ENCODE peak calls at places on chromosomes 16 and 17, in four cellular contexts. One of them, this sample, is unnamed.

GRCh38 chr17:60396412-60396811 is 4.5 kb upstream of the USP32 start:
- DNase-seq in prostate gland: no peak
- DNase-seq in IMR-90: no peak
- DNase-seq in GM12891: no peak
- DNase-seq in this sample: no peak

GRCh38 chr17:56595831-56596740 is 2.6 kb downstream of the NOG start:
- DNase-seq in prostate gland: no peak
- DNase-seq in IMR-90: peak
- DNase-seq in GM12891: no peak
- DNase-seq in this sample: peak

GRCh38 chr17:80673152-80673920 is 128.7 kb downstream of the RPTOR start:
- DNase-seq in prostate gland: no peak
- DNase-seq in IMR-90: peak
- DNase-seq in GM12891: no peak
- DNase-seq in this sample: no peak

GRCh38 chr16:9334091-9334490 is 242.6 kb downstream of the HAPSTR1 start:
- DNase-seq in prostate gland: no peak
- DNase-seq in IMR-90: no peak
- DNase-seq in GM12891: no peak
- DNase-seq in this sample: no peak

GRCh38 chr16:49576941-49577340 is 203.3 kb downstream of the C16orf78 start:
- DNase-seq in prostate gland: no peak
- DNase-seq in IMR-90: no peak
- DNase-seq in GM12891: no peak
- DNase-seq in this sample: no peak

GRCh38 chr17:1554751-1555617 is 7.6 kb downstream of the PITPNA start:
- DNase-seq in prostate gland: no peak
- DNase-seq in IMR-90: no peak
- DNase-seq in GM12891: no peak
- DNase-seq in this sample: no peak

GRCh38 chr17:56108811-56109284 is 44.4 kb upstream of the ANKFN1 start:
- DNase-seq in prostate gland: no peak
- DNase-seq in IMR-90: no peak
- DNase-seq in GM12891: no peak
- DNase-seq in this sample: no peak

GRCh38 chr16:4613636-4614570 is 785 bp downstream of the UBALD1 start:
- DNase-seq in prostate gland: no peak
- DNase-seq in IMR-90: peak
- DNase-seq in GM12891: peak
- DNase-seq in this sample: peak

GRCh38 chr16:68737730-68738590 is 868 bp downstream of the CDH1 start:
- DNase-seq in prostate gland: peak
- DNase-seq in IMR-90: no peak
- DNase-seq in GM12891: no peak
- DNase-seq in this sample: no peak

GRCh38 chr17:1043601-1044251 is 46.8 kb downstream of the TIMM22 start:
- DNase-seq in prostate gland: no peak
- DNase-seq in IMR-90: no peak
- DNase-seq in GM12891: no peak
- DNase-seq in this sample: no peak

GRCh38 chr16:21083729-21084268 is 66.8 kb downstream of the DNAH3 start:
- DNase-seq in prostate gland: peak
- DNase-seq in IMR-90: peak
- DNase-seq in GM12891: peak
- DNase-seq in this sample: peak

DNA sequence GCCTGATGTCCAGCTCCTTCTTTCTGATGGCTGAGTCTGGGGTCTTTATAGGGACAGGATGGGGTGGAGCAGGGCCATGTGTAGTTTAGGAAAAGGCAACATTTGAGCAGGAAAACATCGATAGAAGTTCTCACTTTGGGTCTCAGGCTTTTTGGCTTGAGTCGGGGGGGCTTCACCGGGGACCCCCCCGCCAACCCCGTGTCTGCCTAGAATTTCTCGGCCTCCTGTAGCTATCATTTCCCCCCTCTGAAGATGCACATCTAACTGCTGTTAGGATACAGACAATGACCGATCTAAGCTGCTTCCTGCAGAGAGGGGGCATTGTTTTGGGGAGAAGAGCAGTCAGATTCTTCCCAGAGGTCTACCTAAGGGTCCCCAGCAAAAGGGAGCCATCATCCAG is 16.7 kb upstream of the ZNHIT3 start:
- DNase-seq in prostate gland: no peak
- DNase-seq in IMR-90: no peak
- DNase-seq in GM12891: no peak
- DNase-seq in this sample: no peak
- TF ChIP-seq POLR2A in prostate gland: no peak
- TF ChIP-seq POLR2A in IMR-90: no peak
- TF ChIP-seq POLR2A in GM12891: no peak
- TF ChIP-seq POLR2A in this sample: no peak

GRCh38 chr16:29994613-29995329 is 646 bp downstream of the HIRIP3 start:
- DNase-seq in prostate gland: no peak
- DNase-seq in IMR-90: peak
- DNase-seq in GM12891: no peak
- DNase-seq in this sample: no peak

GRCh38 chr16:29995911-29996772 is at the start of gene INO80E:
- DNase-seq in prostate gland: peak
- DNase-seq in IMR-90: peak
- DNase-seq in GM12891: peak
- DNase-seq in this sample: peak

GRCh38 chr16:29993903-29994612 is 1.4 kb downstream of the HIRIP3 start:
- DNase-seq in prostate gland: no peak
- DNase-seq in IMR-90: no peak
- DNase-seq in GM12891: no peak
- DNase-seq in this sample: no peak

GRCh38 chr16:29996773-29997250 is 771 bp downstream of the INO80E start:
- DNase-seq in prostate gland: no peak
- DNase-seq in IMR-90: no peak
- DNase-seq in GM12891: no peak
- DNase-seq in this sample: no peak

DNA sequence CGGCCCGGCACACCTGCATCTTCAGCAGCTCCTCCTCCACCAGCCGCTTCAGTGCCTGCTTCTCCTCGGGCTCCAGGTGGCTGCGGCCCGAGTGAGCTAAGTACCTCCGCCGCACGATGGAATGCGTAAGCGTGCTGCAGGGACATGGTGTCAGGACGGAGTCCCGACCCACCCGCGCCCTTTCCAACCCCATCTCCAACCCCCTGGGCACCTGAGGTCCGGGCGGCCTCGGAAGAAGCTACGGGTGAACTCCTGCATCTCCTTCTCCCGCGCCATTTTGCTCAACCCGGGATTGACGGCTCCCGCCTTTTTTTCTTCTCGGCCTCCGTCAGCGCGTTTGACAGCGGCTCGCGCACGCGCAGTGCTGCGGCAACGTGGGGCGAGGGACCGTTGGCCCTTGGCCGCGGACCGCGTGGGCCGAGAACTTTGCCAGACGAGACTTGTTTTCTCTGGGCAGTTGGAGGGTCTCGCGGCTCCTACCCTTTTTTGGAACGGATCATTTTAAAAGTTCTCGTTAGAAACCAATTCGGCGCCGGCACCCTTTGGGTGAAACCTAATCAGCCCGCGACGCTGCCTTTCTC is at the start of gene HIRIP3:
- DNase-seq in prostate gland: peak
- DNase-seq in IMR-90: peak
- DNase-seq in GM12891: peak
- DNase-seq in this sample: peak
- TF ChIP-seq POLR2A in prostate gland: no peak
- TF ChIP-seq POLR2A in IMR-90: no peak
- TF ChIP-seq POLR2A in GM12891: no peak
- TF ChIP-seq POLR2A in this sample: peak

DNA sequence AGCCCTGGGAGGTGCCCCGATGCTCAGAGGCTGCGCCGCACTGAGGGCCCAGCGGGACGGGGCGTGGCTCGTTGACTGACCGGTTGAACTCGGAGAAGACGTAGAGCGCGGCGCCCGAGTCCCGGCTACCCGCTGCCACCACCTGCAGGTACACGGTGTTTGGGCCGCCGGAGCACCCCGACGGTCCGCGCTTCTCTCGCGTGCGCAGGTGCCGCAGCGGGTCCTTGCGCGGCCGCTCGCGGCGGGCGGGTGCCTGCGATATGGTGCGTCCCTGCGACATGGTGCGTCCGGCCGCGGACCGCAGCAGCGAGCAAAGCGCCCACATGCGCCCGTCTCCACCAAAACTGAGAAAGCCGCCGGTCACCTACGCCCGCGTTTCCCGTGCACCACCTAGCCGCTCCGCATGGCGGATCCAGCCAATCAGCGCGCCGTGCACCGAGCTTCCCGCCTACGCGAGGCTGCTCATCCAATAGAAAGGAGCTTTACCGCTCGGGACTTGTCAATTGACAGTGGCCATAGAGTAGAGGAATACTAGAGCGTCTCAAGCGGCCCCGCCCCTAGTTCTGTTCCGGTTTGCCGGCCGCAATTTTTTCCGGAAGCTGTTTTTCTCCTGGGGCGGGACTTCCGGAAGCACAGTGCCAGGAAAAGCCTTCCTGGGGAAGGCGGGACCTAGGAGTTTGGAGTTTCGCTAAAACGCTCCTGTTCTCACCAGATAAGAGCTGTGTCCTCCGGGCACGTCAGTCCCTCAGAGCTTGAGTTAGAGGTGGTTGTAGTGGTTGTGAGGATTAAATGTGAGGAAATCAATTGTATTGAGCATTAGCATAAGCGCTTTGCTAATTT is at the start of gene ELAC2:
- DNase-seq in prostate gland: peak
- DNase-seq in IMR-90: peak
- DNase-seq in GM12891: peak
- DNase-seq in this sample: peak
- TF ChIP-seq POLR2A in prostate gland: peak
- TF ChIP-seq POLR2A in IMR-90: peak
- TF ChIP-seq POLR2A in GM12891: peak
- TF ChIP-seq POLR2A in this sample: peak

GRCh38 chr17:76270127-76270592 is 5.0 kb downstream of the UBALD2 start:
- DNase-seq in prostate gland: no peak
- DNase-seq in IMR-90: no peak
- DNase-seq in GM12891: no peak
- DNase-seq in this sample: no peak

GRCh38 chr17:76272541-76273434 is 7.6 kb downstream of the UBALD2 start:
- DNase-seq in prostate gland: no peak
- DNase-seq in IMR-90: no peak
- DNase-seq in GM12891: peak
- DNase-seq in this sample: no peak

GRCh38 chr17:76273435-76273921 is 8.3 kb downstream of the UBALD2 start:
- DNase-seq in prostate gland: no peak
- DNase-seq in IMR-90: no peak
- DNase-seq in GM12891: no peak
- DNase-seq in this sample: no peak

GRCh38 chr17:76270770-76271668 is 5.9 kb downstream of the UBALD2 start:
- DNase-seq in prostate gland: no peak
- DNase-seq in IMR-90: no peak
- DNase-seq in GM12891: no peak
- DNase-seq in this sample: no peak

DNA sequence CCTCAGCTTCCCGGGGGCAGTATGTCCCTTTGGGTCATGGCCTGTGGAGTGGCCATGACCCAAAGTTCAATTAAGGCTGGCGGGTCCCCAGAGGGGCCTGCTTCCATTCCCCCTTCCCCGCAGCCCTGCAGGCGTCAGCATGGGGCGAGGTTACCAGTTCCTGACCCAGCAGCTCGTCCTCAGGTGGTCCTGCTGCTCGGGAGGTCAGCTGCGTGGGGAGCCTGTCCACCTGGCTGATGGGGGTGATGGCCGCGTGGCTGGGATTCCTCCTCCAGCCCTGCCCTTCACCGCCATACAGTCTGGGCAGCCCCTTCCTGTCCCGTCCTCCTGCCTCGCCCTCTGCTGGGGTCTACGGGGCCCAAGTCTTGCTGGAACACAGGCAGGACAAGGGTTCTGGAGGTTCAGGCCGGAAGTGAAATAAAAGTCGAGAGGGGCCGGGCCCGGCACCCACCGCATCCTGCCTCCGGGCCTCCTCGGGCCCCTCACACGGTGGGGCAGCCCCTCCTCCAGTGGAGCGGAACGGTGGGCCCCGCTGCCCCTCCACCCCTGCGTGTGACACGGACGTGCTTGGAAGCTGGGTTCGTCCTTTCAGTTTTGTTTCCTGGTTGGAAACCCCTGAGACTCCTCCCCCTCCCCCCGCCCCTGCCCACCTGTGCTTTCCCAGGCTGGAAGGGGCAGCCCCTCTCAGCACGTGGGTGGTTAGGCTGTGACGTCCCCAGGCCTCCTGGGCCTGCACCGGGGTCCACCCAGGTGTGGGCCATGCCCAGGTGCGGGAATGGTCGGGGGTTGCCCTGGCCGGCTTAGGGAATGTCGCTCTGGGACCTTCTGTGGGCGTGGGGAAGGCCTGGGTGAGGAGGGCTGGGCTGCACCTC is 6.8 kb downstream of the UBALD2 start:
- DNase-seq in prostate gland: no peak
- DNase-seq in IMR-90: no peak
- DNase-seq in GM12891: peak
- DNase-seq in this sample: no peak
- TF ChIP-seq POLR2A in prostate gland: peak
- TF ChIP-seq POLR2A in IMR-90: peak
- TF ChIP-seq POLR2A in GM12891: peak
- TF ChIP-seq POLR2A in this sample: no peak

DNA sequence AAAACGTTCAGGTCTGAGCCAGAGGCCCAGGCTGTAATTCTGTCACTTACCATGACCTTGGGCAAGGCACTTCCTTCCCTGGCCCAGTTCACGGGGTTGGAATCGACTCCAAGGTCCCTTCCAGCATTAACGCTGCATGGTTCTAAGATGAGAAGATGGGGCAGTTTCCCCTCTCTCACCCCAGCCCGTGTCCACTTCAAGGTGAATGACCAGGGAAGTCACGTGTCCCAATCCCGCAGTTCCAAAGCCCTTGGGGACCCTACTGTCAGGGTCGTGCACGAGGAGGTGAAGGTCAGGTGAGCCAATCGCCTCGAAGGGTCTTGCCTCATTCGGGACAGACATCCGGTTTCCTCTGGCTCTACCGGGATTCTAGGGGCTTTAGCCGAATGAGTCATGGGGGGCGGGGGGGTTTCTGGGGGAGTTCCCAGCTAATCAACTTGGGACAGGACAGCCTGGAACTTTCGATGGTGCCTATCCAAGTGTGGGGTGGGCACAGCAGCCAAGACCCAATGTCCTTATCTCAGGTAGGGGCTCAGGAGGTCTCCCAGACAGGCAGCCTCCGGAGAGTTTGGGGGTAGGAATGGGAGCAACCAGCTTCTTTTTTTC is 762 bp upstream of the CSF3 start:
- DNase-seq in prostate gland: no peak
- DNase-seq in IMR-90: no peak
- DNase-seq in GM12891: no peak
- DNase-seq in this sample: no peak
- TF ChIP-seq POLR2A in prostate gland: no peak
- TF ChIP-seq POLR2A in IMR-90: no peak
- TF ChIP-seq POLR2A in GM12891: no peak
- TF ChIP-seq POLR2A in this sample: no peak

GRCh38 chr16:87950765-87951549 is at the start of gene BANP:
- DNase-seq in prostate gland: peak
- DNase-seq in IMR-90: peak
- DNase-seq in GM12891: peak
- DNase-seq in this sample: peak
- TF ChIP-seq POLR2A in prostate gland: peak
- TF ChIP-seq POLR2A in IMR-90: no peak
- TF ChIP-seq POLR2A in GM12891: peak
- TF ChIP-seq POLR2A in this sample: no peak

GRCh38 chr16:30371248-30371816 is 1.0 kb upstream of the TBC1D10B start:
- DNase-seq in prostate gland: no peak
- DNase-seq in IMR-90: no peak
- DNase-seq in GM12891: no peak
- DNase-seq in this sample: no peak
- TF ChIP-seq POLR2A in prostate gland: no peak
- TF ChIP-seq POLR2A in IMR-90: no peak
- TF ChIP-seq POLR2A in GM12891: peak
- TF ChIP-seq POLR2A in this sample: no peak

This sample was measured in H54.